ENCODE peak calls at places on chromosome 18, in eight cellular contexts. One of them, this sample, is unnamed.

GRCh38 chr18:63138469-63139340 is 180.9 kb downstream of the BCL2 start:
- DNase-seq in psoas muscle: peak
- DNase-seq in uterus: no peak
- DNase-seq in tibial artery: no peak
- DNase-seq in Peyer's patch: no peak
- DNase-seq in endodermal cell: peak
- DNase-seq in cardiac muscle cell: no peak
- DNase-seq in testis: no peak
- DNase-seq in this sample: no peak

GRCh38 chr18:77000527-77000926 is 132.1 kb downstream of the MBP start:
- DNase-seq in endodermal cell: peak
- DNase-seq in psoas muscle: peak
- DNase-seq in tibial artery: no peak
- DNase-seq in uterus: peak
- DNase-seq in cardiac muscle cell: peak
- DNase-seq in Peyer's patch: peak
- DNase-seq in testis: peak
- DNase-seq in this sample: peak

GRCh38 chr18:79687806-79688205 is 8.2 kb downstream of the CTDP1 start:
- DNase-seq in endodermal cell: peak
- DNase-seq in psoas muscle: no peak
- DNase-seq in Peyer's patch: no peak
- DNase-seq in testis: no peak
- DNase-seq in uterus: no peak
- DNase-seq in cardiac muscle cell: no peak
- DNase-seq in tibial artery: no peak
- DNase-seq in this sample: no peak

GRCh38 chr18:54880706-54881105 is 52.4 kb downstream of the RAB27B start:
- DNase-seq in tibial artery: no peak
- DNase-seq in cardiac muscle cell: no peak
- DNase-seq in uterus: no peak
- DNase-seq in endodermal cell: peak
- DNase-seq in testis: no peak
- DNase-seq in psoas muscle: no peak
- DNase-seq in Peyer's patch: no peak
- DNase-seq in this sample: no peak

GRCh38 chr18:46721331-46721730 is 35.5 kb downstream of the ST8SIA5 start:
- DNase-seq in endodermal cell: peak
- DNase-seq in Peyer's patch: no peak
- DNase-seq in uterus: no peak
- DNase-seq in tibial artery: no peak
- DNase-seq in cardiac muscle cell: no peak
- DNase-seq in psoas muscle: no peak
- DNase-seq in testis: no peak
- DNase-seq in this sample: no peak

GRCh38 chr18:45793295-45793965 is 32.0 kb upstream of the SIGLEC15 start:
- DNase-seq in testis: no peak
- DNase-seq in endodermal cell: no peak
- DNase-seq in psoas muscle: no peak
- DNase-seq in uterus: no peak
- DNase-seq in Peyer's patch: no peak
- DNase-seq in tibial artery: no peak
- DNase-seq in cardiac muscle cell: no peak
- DNase-seq in this sample: no peak

GRCh38 chr18:56257215-56257614 is 381.2 kb downstream of the TXNL1 start:
- DNase-seq in cardiac muscle cell: no peak
- DNase-seq in testis: no peak
- DNase-seq in endodermal cell: no peak
- DNase-seq in Peyer's patch: no peak
- DNase-seq in tibial artery: no peak
- DNase-seq in psoas muscle: no peak
- DNase-seq in uterus: no peak
- DNase-seq in this sample: no peak

GRCh38 chr18:75844102-75844604 is 416.6 kb upstream of the SMIM21 start:
- DNase-seq in tibial artery: no peak
- DNase-seq in endodermal cell: peak
- DNase-seq in uterus: no peak
- DNase-seq in Peyer's patch: no peak
- DNase-seq in testis: no peak
- DNase-seq in psoas muscle: no peak
- DNase-seq in cardiac muscle cell: no peak
- DNase-seq in this sample: no peak

GRCh38 chr18:58359226-58360019 is 269.5 kb downstream of the ALPK2 start:
- DNase-seq in endodermal cell: no peak
- DNase-seq in psoas muscle: no peak
- DNase-seq in cardiac muscle cell: no peak
- DNase-seq in Peyer's patch: no peak
- DNase-seq in uterus: no peak
- DNase-seq in testis: no peak
- DNase-seq in tibial artery: no peak
- DNase-seq in this sample: no peak

GRCh38 chr18:28651298-28651697 is 474.4 kb upstream of the CDH2 start:
- DNase-seq in psoas muscle: no peak
- DNase-seq in cardiac muscle cell: no peak
- DNase-seq in Peyer's patch: no peak
- DNase-seq in uterus: no peak
- DNase-seq in tibial artery: no peak
- DNase-seq in testis: no peak
- DNase-seq in endodermal cell: no peak
- DNase-seq in this sample: no peak

GRCh38 chr18:32460046-32460785 is 10.5 kb downstream of the GAREM1 start:
- DNase-seq in cardiac muscle cell: no peak
- DNase-seq in endodermal cell: no peak
- DNase-seq in testis: no peak
- DNase-seq in Peyer's patch: no peak
- DNase-seq in psoas muscle: no peak
- DNase-seq in tibial artery: no peak
- DNase-seq in uterus: no peak
- DNase-seq in this sample: no peak

GRCh38 chr18:13762690-13763439 is 36.4 kb downstream of the RNMT start:
- DNase-seq in Peyer's patch: no peak
- DNase-seq in cardiac muscle cell: no peak
- DNase-seq in tibial artery: no peak
- DNase-seq in uterus: no peak
- DNase-seq in psoas muscle: no peak
- DNase-seq in testis: no peak
- DNase-seq in endodermal cell: no peak
- DNase-seq in this sample: no peak

GRCh38 chr18:33584845-33585775 is 7.1 kb downstream of the ASXL3 start:
- DNase-seq in endodermal cell: peak
- DNase-seq in uterus: no peak
- DNase-seq in cardiac muscle cell: no peak
- DNase-seq in Peyer's patch: no peak
- DNase-seq in psoas muscle: no peak
- DNase-seq in testis: no peak
- DNase-seq in tibial artery: no peak
- DNase-seq in this sample: peak

GRCh38 chr18:77069931-77070330 is 62.7 kb downstream of the MBP start:
- DNase-seq in testis: no peak
- DNase-seq in tibial artery: no peak
- DNase-seq in psoas muscle: no peak
- DNase-seq in cardiac muscle cell: no peak
- DNase-seq in Peyer's patch: no peak
- DNase-seq in uterus: peak
- DNase-seq in endodermal cell: no peak
- DNase-seq in this sample: no peak

DNA sequence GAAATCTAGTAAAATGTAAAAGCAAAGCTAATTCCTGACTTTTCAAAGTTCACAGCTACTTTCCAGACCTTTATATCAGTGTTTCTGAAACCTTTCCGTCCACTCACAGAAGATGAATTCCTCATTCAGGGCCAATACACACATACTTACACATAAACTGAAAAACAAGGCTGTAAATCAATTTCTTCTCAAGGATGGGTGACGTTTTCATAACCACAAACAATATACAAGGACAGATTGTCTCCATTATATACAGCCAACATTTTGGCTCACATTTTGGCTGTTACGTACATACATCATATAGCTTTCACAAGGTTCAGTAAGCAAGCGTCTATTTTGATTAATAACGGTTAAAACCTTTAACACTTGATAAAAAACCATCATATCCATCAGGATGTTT is 1.4 kb downstream of the RPRD1A start:
- DNase-seq in psoas muscle: no peak
- DNase-seq in Peyer's patch: no peak
- DNase-seq in uterus: no peak
- DNase-seq in cardiac muscle cell: no peak
- DNase-seq in testis: no peak
- DNase-seq in tibial artery: no peak
- DNase-seq in endodermal cell: no peak
- DNase-seq in this sample: no peak
- H3K27ac ChIP-seq in psoas muscle: no peak
- H3K27ac ChIP-seq in Peyer's patch: no peak
- H3K27ac ChIP-seq in uterus: no peak
- H3K27ac ChIP-seq in cardiac muscle cell: peak
- H3K27ac ChIP-seq in testis: peak
- H3K27ac ChIP-seq in tibial artery: no peak
- H3K27ac ChIP-seq in endodermal cell: no peak
- H3K27ac ChIP-seq in this sample: no peak

GRCh38 chr18:48949606-48950535 is 894 bp downstream of the SMAD7 start:
- DNase-seq in cardiac muscle cell: no peak
- DNase-seq in endodermal cell: peak
- DNase-seq in uterus: no peak
- DNase-seq in tibial artery: no peak
- DNase-seq in testis: no peak
- DNase-seq in Peyer's patch: peak
- DNase-seq in psoas muscle: peak
- DNase-seq in this sample: peak
- TF ChIP-seq CTCF in cardiac muscle cell: no peak
- TF ChIP-seq CTCF in endodermal cell: peak
- TF ChIP-seq CTCF in uterus: no peak
- TF ChIP-seq CTCF in tibial artery: no peak
- TF ChIP-seq CTCF in testis: no peak
- TF ChIP-seq CTCF in Peyer's patch: no peak
- TF ChIP-seq CTCF in psoas muscle: peak
- TF ChIP-seq CTCF in this sample: peak

GRCh38 chr18:24006731-24007308 is 7.7 kb upstream of the TTC39C start:
- DNase-seq in endodermal cell: no peak
- DNase-seq in Peyer's patch: no peak
- DNase-seq in uterus: no peak
- DNase-seq in testis: no peak
- DNase-seq in cardiac muscle cell: no peak
- DNase-seq in tibial artery: no peak
- DNase-seq in psoas muscle: no peak
- DNase-seq in this sample: no peak

GRCh38 chr18:24009246-24009645 is 5.3 kb upstream of the TTC39C start:
- DNase-seq in testis: no peak
- DNase-seq in tibial artery: no peak
- DNase-seq in psoas muscle: no peak
- DNase-seq in uterus: no peak
- DNase-seq in endodermal cell: no peak
- DNase-seq in Peyer's patch: no peak
- DNase-seq in cardiac muscle cell: no peak
- DNase-seq in this sample: no peak

GRCh38 chr18:24000613-24001490 is 13.7 kb upstream of the TTC39C start:
- DNase-seq in testis: no peak
- DNase-seq in cardiac muscle cell: no peak
- DNase-seq in Peyer's patch: no peak
- DNase-seq in uterus: no peak
- DNase-seq in endodermal cell: no peak
- DNase-seq in tibial artery: no peak
- DNase-seq in psoas muscle: no peak
- DNase-seq in this sample: no peak

GRCh38 chr18:23998811-23999210 is 15.7 kb upstream of the TTC39C start:
- DNase-seq in endodermal cell: no peak
- DNase-seq in uterus: no peak
- DNase-seq in tibial artery: no peak
- DNase-seq in Peyer's patch: no peak
- DNase-seq in testis: no peak
- DNase-seq in psoas muscle: no peak
- DNase-seq in cardiac muscle cell: no peak
- DNase-seq in this sample: no peak

DNA sequence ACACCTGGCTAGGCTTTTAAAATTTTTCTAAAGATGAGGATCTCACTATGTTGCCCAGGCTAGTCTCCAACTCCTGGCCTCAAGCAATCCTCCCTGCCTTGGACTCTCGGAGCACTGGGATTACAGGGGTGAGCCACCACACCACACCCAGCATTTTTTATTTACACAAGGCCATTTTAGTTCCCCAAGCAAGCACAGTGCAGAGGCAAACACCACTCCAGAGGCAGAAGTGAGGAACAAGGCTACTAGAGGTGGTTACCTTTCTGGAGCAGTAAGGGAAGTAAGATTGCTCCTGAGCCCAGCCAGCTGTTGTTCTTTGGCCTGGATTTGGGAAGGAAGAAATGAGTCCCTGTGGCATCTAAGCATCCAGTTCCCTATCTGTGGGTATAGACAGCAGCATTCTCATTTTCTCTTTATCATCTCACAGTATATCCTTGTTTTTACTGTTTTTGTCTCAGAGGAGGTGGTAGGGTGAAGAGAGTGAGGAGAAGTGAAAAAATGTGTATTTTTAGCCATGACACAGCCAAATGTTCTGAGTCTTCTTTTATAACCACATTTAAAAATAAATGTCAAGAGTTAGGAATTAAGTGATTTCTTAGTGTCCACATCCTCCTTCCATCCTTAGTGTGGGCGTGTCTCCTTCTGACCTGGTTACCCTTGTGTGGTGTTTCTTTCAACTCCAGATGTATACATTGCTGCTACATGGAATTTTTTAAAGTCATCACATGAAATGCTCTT is 10.5 kb upstream of the TTC39C start:
- DNase-seq in testis: no peak
- DNase-seq in psoas muscle: no peak
- DNase-seq in endodermal cell: no peak
- DNase-seq in tibial artery: no peak
- DNase-seq in cardiac muscle cell: no peak
- DNase-seq in Peyer's patch: no peak
- DNase-seq in uterus: no peak
- DNase-seq in this sample: no peak
- H3K4me3 ChIP-seq in testis: no peak
- H3K4me3 ChIP-seq in psoas muscle: no peak
- H3K4me3 ChIP-seq in endodermal cell: no peak
- H3K4me3 ChIP-seq in tibial artery: no peak
- H3K4me3 ChIP-seq in cardiac muscle cell: no peak
- H3K4me3 ChIP-seq in Peyer's patch: no peak
- H3K4me3 ChIP-seq in uterus: no peak
- H3K4me3 ChIP-seq in this sample: no peak

GRCh38 chr18:3042337-3042736 is 29.4 kb upstream of the LPIN2 start:
- DNase-seq in psoas muscle: no peak
- DNase-seq in endodermal cell: peak
- DNase-seq in uterus: no peak
- DNase-seq in testis: no peak
- DNase-seq in tibial artery: no peak
- DNase-seq in Peyer's patch: no peak
- DNase-seq in cardiac muscle cell: no peak
- DNase-seq in this sample: no peak

GRCh38 chr18:3041857-3042256 is 28.9 kb upstream of the LPIN2 start:
- DNase-seq in endodermal cell: no peak
- DNase-seq in psoas muscle: no peak
- DNase-seq in testis: no peak
- DNase-seq in Peyer's patch: no peak
- DNase-seq in cardiac muscle cell: no peak
- DNase-seq in uterus: no peak
- DNase-seq in tibial artery: no peak
- DNase-seq in this sample: no peak

GRCh38 chr18:3046216-3046808 is 33.4 kb upstream of the LPIN2 start:
- DNase-seq in testis: no peak
- DNase-seq in Peyer's patch: no peak
- DNase-seq in uterus: no peak
- DNase-seq in endodermal cell: no peak
- DNase-seq in tibial artery: no peak
- DNase-seq in psoas muscle: no peak
- DNase-seq in cardiac muscle cell: no peak
- DNase-seq in this sample: no peak

GRCh38 chr18:3048121-3048520 is 35.2 kb upstream of the LPIN2 start:
- DNase-seq in cardiac muscle cell: no peak
- DNase-seq in endodermal cell: no peak
- DNase-seq in testis: no peak
- DNase-seq in tibial artery: no peak
- DNase-seq in uterus: no peak
- DNase-seq in Peyer's patch: no peak
- DNase-seq in psoas muscle: no peak
- DNase-seq in this sample: no peak

GRCh38 chr18:3044931-3045698 is 32.2 kb upstream of the LPIN2 start:
- DNase-seq in uterus: no peak
- DNase-seq in tibial artery: peak
- DNase-seq in Peyer's patch: peak
- DNase-seq in testis: peak
- DNase-seq in endodermal cell: peak
- DNase-seq in psoas muscle: peak
- DNase-seq in cardiac muscle cell: no peak
- DNase-seq in this sample: peak
- H3K27ac ChIP-seq in uterus: no peak
- H3K27ac ChIP-seq in tibial artery: no peak
- H3K27ac ChIP-seq in Peyer's patch: peak
- H3K27ac ChIP-seq in testis: peak
- H3K27ac ChIP-seq in endodermal cell: no peak
- H3K27ac ChIP-seq in psoas muscle: no peak
- H3K27ac ChIP-seq in cardiac muscle cell: no peak
- H3K27ac ChIP-seq in this sample: no peak